ENCODE peak calls at places on chromosomes 4 and X, in nine cellular contexts. N is IMR-90, X is fibroblast of villous mesenchyme, A is tibial nerve, B is psoas muscle, D is lower leg skin, Z is body of pancreas, L is fibroblast of mammary gland, H is Caco-2. W is an unnamed sample.

GRCh38 chr4:147056951-147057630 is 111.4 kb upstream of the TTC29 start:
- DNase-seq in A (no peak), N (peak), L (peak), D (no peak), X (peak), B (no peak), H (no peak), Z (no peak), W (peak)

GRCh38 chr4:2515835-2516550 is 20.5 kb upstream of the FAM193A start:
- DNase-seq in Z (peak), B (peak), H (no peak), N (no peak), D (no peak), A (peak), X (no peak), L (no peak), W (no peak)

GRCh38 chr4:78058591-78059523 is 1.7 kb downstream of the FRAS1 start:
- DNase-seq in H (peak), D (peak), L (peak), B (peak), Z (peak), A (peak), X (no peak), N (no peak), W (peak)

GRCh38 chrX:23792861-23793553 is 10.0 kb downstream of the SAT1 start:
- DNase-seq in L (peak), D (no peak), X (no peak), N (no peak), B (no peak), A (no peak), H (no peak), Z (no peak), W (no peak)

GRCh38 chr4:101066586-101066985 is 280.7 kb downstream of the PPP3CA start:
- DNase-seq in D (no peak), A (no peak), Z (no peak), L (no peak), N (no peak), X (no peak), H (no peak), B (no peak), W (no peak)

GRCh38 chr4:153127773-153128494 is 76.3 kb upstream of the TRIM2 start:
- DNase-seq in H (peak), Z (peak), A (peak), B (peak), L (peak), D (peak), N (peak), X (peak), W (peak)

GRCh38 chrX:57177070-57177469 is 39.9 kb upstream of the SPIN2A start:
- DNase-seq in X (no peak), Z (no peak), H (no peak), N (no peak), D (no peak), A (no peak), L (no peak), B (no peak), W (no peak)

GRCh38 chr4:123495530-123495929 is 98.9 kb downstream of the SPRY1 start:
- DNase-seq in A (no peak), D (no peak), L (peak), B (peak), X (no peak), H (no peak), Z (no peak), N (peak), W (no peak)

GRCh38 chr4:156654410-156654809 is 317.2 kb downstream of the PDGFC start:
- DNase-seq in B (no peak), A (no peak), D (no peak), N (no peak), L (no peak), Z (no peak), X (no peak), H (no peak), W (no peak)

GRCh38 chr4:127685292-127685691 is 44.9 kb upstream of the SLC25A31 start:
- DNase-seq in Z (no peak), B (no peak), H (no peak), A (no peak), N (peak), D (no peak), X (peak), L (peak), W (no peak)

GRCh38 chrX:150664290-150664689 is 28.9 kb upstream of the MTMR1 start:
- DNase-seq in X (no peak), L (no peak), B (peak), H (no peak), N (no peak), D (no peak), Z (peak), A (no peak), W (peak)

GRCh38 chr4:75547647-75548387 is 8.0 kb upstream of the ODAPH start:
- DNase-seq in D (peak), H (no peak), L (peak), A (peak), Z (peak), B (peak), X (peak), N (peak), W (peak)

GRCh38 chr4:81599646-81600231 is 128.0 kb upstream of the RASGEF1B start:
- DNase-seq in Z (no peak), X (peak), N (no peak), H (no peak), B (no peak), D (no peak), A (no peak), L (no peak), W (no peak)

GRCh38 chr4:151766691-151767090 is 5.9 kb upstream of the GATB start:
- DNase-seq in D (no peak), L (no peak), X (no peak), A (no peak), Z (no peak), B (no peak), H (no peak), N (no peak), W (no peak)

GRCh38 chr4:112704991-112705845 is 68.3 kb downstream of the LARP7 start:
- DNase-seq in Z (peak), L (peak), B (peak), X (peak), D (no peak), H (peak), N (peak), A (peak), W (peak)

GRCh38 chrX:135974279-135974856 is 580 bp upstream of the MMGT1 start:
- DNase-seq in D (peak), Z (peak), X (peak), L (peak), B (peak), H (peak), N (peak), A (peak), W (peak)

GRCh38 chr4:110055014-110055768 is 142.5 kb downstream of the EGF start:
- DNase-seq in A (no peak), Z (no peak), H (no peak), B (no peak), D (no peak), X (no peak), N (peak), L (no peak), W (no peak)

GRCh38 chrX:25858273-25858880 is 279.8 kb upstream of the MAGEB18 start:
- DNase-seq in D (no peak), A (no peak), L (no peak), N (no peak), B (no peak), Z (no peak), H (no peak), X (peak), W (peak)

GRCh38 chr4:150158041-150158440 is 79.8 kb downstream of the DCLK2 start:
- DNase-seq in L (no peak), H (no peak), X (no peak), D (no peak), B (no peak), Z (no peak), N (no peak), A (no peak), W (no peak)

GRCh38 chr4:2767046-2767704 is 11.0 kb upstream of the TNIP2 start:
- DNase-seq in X (no peak), H (no peak), B (no peak), A (no peak), D (no peak), Z (no peak), L (no peak), N (no peak), W (no peak)

GRCh38 chr4:103786014-103786413 is 66.2 kb upstream of the TACR3 start:
- DNase-seq in A (no peak), H (peak), L (peak), N (no peak), D (no peak), X (peak), Z (no peak), B (no peak), W (peak)

GRCh38 chrX:433771-434170 is 47.1 kb upstream of the PPP2R3B start:
- DNase-seq in A (no peak), H (no peak), B (no peak), L (no peak), X (no peak), N (no peak), D (no peak), Z (no peak), W (no peak)

GRCh38 chr4:147479817-147480216 is 1.1 kb upstream of the EDNRA start:
- DNase-seq in A (peak), D (peak), N (peak), B (peak), H (no peak), X (peak), L (peak), Z (peak), W (peak)

GRCh38 chr4:56619160-56619559 is 61.9 kb downstream of the HOPX start:
- DNase-seq in B (no peak), A (no peak), L (peak), X (peak), N (peak), H (no peak), D (no peak), Z (no peak), W (no peak)

GRCh38 chr4:8731364-8731763 is 138.8 kb downstream of the CPZ start:
- DNase-seq in Z (no peak), X (no peak), D (no peak), A (no peak), N (no peak), H (no peak), B (no peak), L (no peak), W (no peak)

GRCh38 chrX:69424161-69424560 is 80.0 kb upstream of the NALF2 start:
- DNase-seq in N (peak), Z (no peak), L (peak), X (peak), D (no peak), A (no peak), H (no peak), B (no peak), W (peak)

GRCh38 chr4:92305148-92305877 is 1.5 kb downstream of the GRID2 start:
- DNase-seq in N (peak), Z (peak), B (peak), X (peak), L (peak), H (no peak), A (no peak), D (no peak), W (peak)

GRCh38 chrX:38859602-38860001 is 58.3 kb downstream of the MID1IP1 start:
- DNase-seq in D (no peak), N (peak), L (peak), B (no peak), H (no peak), A (no peak), Z (no peak), X (peak), W (peak)

GRCh38 chr4:183098723-183099536 is at the start of gene WWC2:
- DNase-seq in N (peak), D (peak), Z (peak), B (peak), L (peak), A (peak), H (peak), X (peak), W (peak)

GRCh38 chr4:132059227-132059626 is 1089.9 kb upstream of the PCDH10 start:
- DNase-seq in X (no peak), A (no peak), B (no peak), D (no peak), H (no peak), N (no peak), Z (no peak), L (no peak), W (no peak)

GRCh38 chrX:1442724-1443367 is 9.9 kb downstream of the ASMTL start:
- DNase-seq in H (no peak), Z (no peak), D (no peak), X (no peak), A (no peak), L (no peak), B (no peak), N (no peak), W (no peak)

GRCh38 chr4:97493815-97494518 is 649.3 kb downstream of the STPG2 start:
- DNase-seq in A (no peak), N (no peak), B (no peak), D (no peak), H (no peak), L (no peak), Z (no peak), X (no peak), W (no peak)

GRCh38 chr4:20829958-20830357 is 129.7 kb downstream of the PACRGL start:
- DNase-seq in L (peak), D (no peak), H (no peak), N (peak), Z (no peak), X (no peak), A (no peak), B (no peak), W (no peak)

GRCh38 chr4:168550071-168550766 is 53.4 kb downstream of the PALLD start:
- DNase-seq in D (no peak), A (no peak), N (peak), B (no peak), L (peak), H (no peak), Z (no peak), X (no peak), W (peak)

GRCh38 chr4:78951862-78952472 is 12.7 kb upstream of the PAQR3 start:
- DNase-seq in N (peak), D (no peak), L (peak), H (peak), Z (no peak), A (peak), X (peak), B (no peak), W (peak)

GRCh38 chr4:185820119-185821028 is 8.4 kb upstream of the SORBS2 start:
- DNase-seq in L (no peak), B (no peak), N (no peak), A (no peak), H (no peak), X (no peak), D (no peak), Z (peak), W (no peak)
- TF ChIP-seq CTCF in L (no peak), B (no peak), N (no peak), A (no peak), H (no peak), X (no peak), D (no peak), Z (peak), W (no peak)

GRCh38 chrX:109709129-109709631 is 23.9 kb downstream of the ACSL4 start:
- DNase-seq in A (no peak), Z (no peak), L (peak), N (peak), H (peak), X (peak), D (no peak), B (no peak), W (peak)

GRCh38 chrX:109704563-109704962 is 28.5 kb downstream of the ACSL4 start:
- DNase-seq in B (no peak), X (no peak), D (no peak), H (no peak), N (no peak), A (no peak), Z (no peak), L (no peak), W (no peak)

GRCh38 chrX:109710181-109710580 is 22.9 kb downstream of the ACSL4 start:
- DNase-seq in Z (no peak), H (no peak), N (peak), L (peak), X (no peak), A (no peak), D (no peak), B (no peak), W (no peak)

DNA sequence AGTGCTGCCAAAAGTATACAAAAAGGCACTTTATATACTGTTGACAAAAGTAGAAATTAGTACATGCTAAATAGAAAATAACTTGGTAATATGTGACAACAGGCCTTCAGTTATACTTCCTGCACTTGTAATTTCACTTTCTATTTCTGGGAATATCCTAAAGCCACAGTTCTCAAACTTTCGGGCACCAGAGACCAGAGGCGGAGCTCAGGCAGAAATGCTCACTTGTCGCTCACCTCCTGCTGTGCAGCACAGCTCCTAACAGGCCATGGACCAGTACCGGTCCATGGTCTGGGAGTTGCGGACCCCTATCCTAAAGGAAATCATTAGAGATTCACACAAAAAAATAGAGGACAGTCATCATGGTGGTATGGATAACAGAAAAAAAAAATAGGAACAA is 25.7 kb downstream of the ACSL4 start:
- DNase-seq in H (no peak), X (no peak), L (no peak), D (no peak), B (no peak), N (no peak), Z (no peak), A (no peak), W (no peak)
- H3K4me3 ChIP-seq in H (no peak), X (no peak), L (no peak), D (no peak), B (peak), N (no peak), Z (no peak), A (no peak), W (no peak)

GRCh38 chr4:18128241-18128640 is 106.7 kb upstream of the LCORL start:
- DNase-seq in X (no peak), N (no peak), B (no peak), Z (no peak), D (no peak), A (no peak), H (no peak), L (no peak), W (no peak)
- TF ChIP-seq CTCF in X (no peak), N (no peak), B (no peak), Z (no peak), D (no peak), A (no peak), H (no peak), L (no peak), W (no peak)

GRCh38 chr4:37381040-37381668 is 136.6 kb downstream of the NWD2 start:
- DNase-seq in D (no peak), B (no peak), H (no peak), A (no peak), L (no peak), N (no peak), Z (no peak), X (no peak), W (no peak)
- H3K4me3 ChIP-seq in D (no peak), B (no peak), H (no peak), A (no peak), L (no peak), N (no peak), Z (no peak), X (no peak), W (no peak)